ENCODE peak calls at places on chromosomes 4 and X, in four cellular contexts. One of them, this sample, is unnamed.

GRCh38 chr4:151205722-151206121 is 71.2 kb upstream of the PRSS48 start:
- DNase-seq in lower lobe of right lung: no peak
- DNase-seq in esophagus squamous epithelium: no peak
- DNase-seq in mesendoderm: no peak
- DNase-seq in this sample: no peak

GRCh38 chr4:113750734-113751133 is 10.8 kb downstream of the CAMK2D start:
- DNase-seq in mesendoderm: no peak
- DNase-seq in lower lobe of right lung: no peak
- DNase-seq in esophagus squamous epithelium: no peak
- DNase-seq in this sample: no peak

GRCh38 chr4:94634266-94634665 is 123.5 kb upstream of the BMPR1B start:
- DNase-seq in esophagus squamous epithelium: no peak
- DNase-seq in lower lobe of right lung: no peak
- DNase-seq in mesendoderm: no peak
- DNase-seq in this sample: no peak

GRCh38 chrX:46642145-46642544 is 68.6 kb downstream of the CHST7 start:
- DNase-seq in mesendoderm: peak; percentile 43
- DNase-seq in esophagus squamous epithelium: no peak
- DNase-seq in lower lobe of right lung: no peak
- DNase-seq in this sample: no peak

GRCh38 chrX:11266329-11266830 is 26.8 kb upstream of the AMELX start:
- DNase-seq in lower lobe of right lung: no peak
- DNase-seq in mesendoderm: no peak
- DNase-seq in esophagus squamous epithelium: no peak
- DNase-seq in this sample: no peak

GRCh38 chr4:23061431-23061830 is 368.7 kb downstream of the GBA3 start:
- DNase-seq in lower lobe of right lung: no peak
- DNase-seq in esophagus squamous epithelium: no peak
- DNase-seq in mesendoderm: no peak
- DNase-seq in this sample: no peak

GRCh38 chr4:155875878-155876277 is 9.8 kb upstream of the ASIC5 start:
- DNase-seq in mesendoderm: no peak
- DNase-seq in lower lobe of right lung: no peak
- DNase-seq in esophagus squamous epithelium: no peak
- DNase-seq in this sample: no peak

GRCh38 chr4:68808060-68808459 is 7.7 kb upstream of the UGT2B10 start:
- DNase-seq in esophagus squamous epithelium: no peak
- DNase-seq in mesendoderm: no peak
- DNase-seq in lower lobe of right lung: no peak
- DNase-seq in this sample: no peak

GRCh38 chrX:51420610-51421009 is 75.8 kb downstream of the NUDT11 start:
- DNase-seq in lower lobe of right lung: no peak
- DNase-seq in mesendoderm: peak; percentile 47
- DNase-seq in esophagus squamous epithelium: no peak
- DNase-seq in this sample: no peak

GRCh38 chr4:41331224-41331623 is 74.5 kb downstream of the UCHL1 start:
- DNase-seq in lower lobe of right lung: no peak
- DNase-seq in mesendoderm: no peak
- DNase-seq in esophagus squamous epithelium: no peak
- DNase-seq in this sample: no peak

GRCh38 chr4:71294301-71294700 is 44.5 kb upstream of the SLC4A4 start:
- DNase-seq in esophagus squamous epithelium: no peak
- DNase-seq in lower lobe of right lung: no peak
- DNase-seq in mesendoderm: no peak
- DNase-seq in this sample: no peak

DNA sequence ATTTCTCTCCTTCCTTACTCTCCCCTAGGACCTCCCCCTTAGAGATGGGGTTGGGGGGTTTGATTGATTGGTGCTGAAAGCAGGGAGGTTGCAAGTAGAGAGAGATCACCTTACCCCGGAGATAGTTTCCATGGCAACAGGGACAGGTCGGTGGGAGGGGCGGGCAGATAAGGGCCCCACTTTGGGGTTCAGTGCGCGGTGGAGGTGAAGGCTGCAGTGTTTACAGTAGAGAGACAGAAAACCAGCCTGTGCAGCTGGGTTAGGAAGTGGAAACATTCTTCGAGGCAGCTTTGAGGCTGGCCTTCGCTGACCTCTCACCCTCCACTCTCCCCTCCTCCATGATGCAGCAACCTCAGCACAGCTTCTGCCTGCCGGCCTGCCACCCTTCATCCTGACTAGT is 647.2 kb downstream of the BCOR start:
- DNase-seq in lower lobe of right lung: no peak
- DNase-seq in mesendoderm: no peak
- DNase-seq in esophagus squamous epithelium: no peak
- DNase-seq in this sample: no peak
- H3K27me3 ChIP-seq in lower lobe of right lung: no peaks in the 10 kb centered on the region
- H3K27me3 ChIP-seq in mesendoderm: no peaks in the 10 kb centered on the region
- H3K27me3 ChIP-seq in esophagus squamous epithelium: no peaks in the 10 kb centered on the region
- H3K27me3 ChIP-seq in this sample: no peaks in the 10 kb centered on the region

GRCh38 chr4:145177511-145177905 is 2.9 kb downstream of the OTUD4 start:
- DNase-seq in esophagus squamous epithelium: no peak
- DNase-seq in mesendoderm: peak; percentile 79
- DNase-seq in lower lobe of right lung: no peak
- DNase-seq in this sample: no peak

GRCh38 chr4:145178740-145179139 is 1.6 kb downstream of the OTUD4 start:
- DNase-seq in mesendoderm: no peak
- DNase-seq in esophagus squamous epithelium: no peak
- DNase-seq in lower lobe of right lung: no peak
- DNase-seq in this sample: no peak

GRCh38 chr4:145177906-145178538 is 2.4 kb downstream of the OTUD4 start:
- DNase-seq in mesendoderm: peak; percentile 41
- DNase-seq in lower lobe of right lung: no peak
- DNase-seq in esophagus squamous epithelium: no peak
- DNase-seq in this sample: no peak

GRCh38 chr4:145179201-145179860 is 1.1 kb downstream of the OTUD4 start:
- DNase-seq in mesendoderm: peak; percentile 54
- DNase-seq in lower lobe of right lung: peak; percentile 87
- DNase-seq in esophagus squamous epithelium: peak; percentile 10
- DNase-seq in this sample: peak; percentile 66

GRCh38 chr4:145176641-145177432 is 3.6 kb downstream of the OTUD4 start:
- DNase-seq in esophagus squamous epithelium: no peak
- DNase-seq in mesendoderm: no peak
- DNase-seq in lower lobe of right lung: no peak
- DNase-seq in this sample: no peak
- H3K36me3 ChIP-seq in esophagus squamous epithelium: peaks cover 25% of the 10 kb centered on the region
- H3K36me3 ChIP-seq in mesendoderm: peaks cover 2% of the 10 kb centered on the region
- H3K36me3 ChIP-seq in lower lobe of right lung: peaks cover 16% of the 10 kb centered on the region
- H3K36me3 ChIP-seq in this sample: peaks cover 19% of the 10 kb centered on the region

DNA sequence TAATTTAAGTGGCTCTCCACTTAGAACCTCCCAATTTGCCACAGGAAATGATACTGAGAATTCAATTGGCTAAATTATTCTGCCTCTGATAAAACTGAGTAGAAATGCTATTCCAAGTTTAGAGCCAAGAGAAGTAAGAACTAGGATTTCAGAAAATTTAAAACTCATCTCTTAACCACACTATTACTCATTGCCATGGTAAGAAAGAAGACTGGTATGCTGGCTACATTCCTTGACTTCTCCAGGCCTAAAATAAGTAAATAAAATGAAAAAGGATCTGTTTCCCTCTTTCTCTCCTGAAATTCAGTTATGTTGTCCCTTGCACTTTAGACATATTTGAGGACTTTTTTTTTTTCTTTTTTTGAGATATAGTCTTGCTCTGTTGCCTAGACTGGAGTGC is 23.3 kb downstream of the ZNF280C start:
- DNase-seq in lower lobe of right lung: no peak
- DNase-seq in esophagus squamous epithelium: no peak
- DNase-seq in mesendoderm: no peak
- DNase-seq in this sample: no peak
- H3K27me3 ChIP-seq in lower lobe of right lung: no peaks in the 10 kb centered on the region
- H3K27me3 ChIP-seq in esophagus squamous epithelium: no peaks in the 10 kb centered on the region
- H3K27me3 ChIP-seq in mesendoderm: no peaks in the 10 kb centered on the region
- H3K27me3 ChIP-seq in this sample: no peaks in the 10 kb centered on the region

GRCh38 chr4:6300359-6300758 is 30.7 kb downstream of the WFS1 start:
- DNase-seq in mesendoderm: no peak
- DNase-seq in lower lobe of right lung: no peak
- DNase-seq in esophagus squamous epithelium: no peak
- DNase-seq in this sample: no peak

GRCh38 chr4:6299875-6300274 is 30.2 kb downstream of the WFS1 start:
- DNase-seq in mesendoderm: no peak
- DNase-seq in esophagus squamous epithelium: no peak
- DNase-seq in lower lobe of right lung: no peak
- DNase-seq in this sample: no peak

GRCh38 chr4:6301732-6302442 is 32.2 kb downstream of the WFS1 start:
- DNase-seq in esophagus squamous epithelium: no peak
- DNase-seq in lower lobe of right lung: no peak
- DNase-seq in mesendoderm: no peak
- DNase-seq in this sample: no peak

GRCh38 chr4:6302869-6303268 is 33.2 kb downstream of the WFS1 start:
- DNase-seq in lower lobe of right lung: no peak
- DNase-seq in mesendoderm: no peak
- DNase-seq in esophagus squamous epithelium: no peak
- DNase-seq in this sample: no peak

GRCh38 chr4:6301051-6301731 is 31.5 kb downstream of the WFS1 start:
- DNase-seq in esophagus squamous epithelium: no peak
- DNase-seq in mesendoderm: no peak
- DNase-seq in lower lobe of right lung: no peak
- DNase-seq in this sample: no peak
- H3K36me3 ChIP-seq in esophagus squamous epithelium: peaks cover 45% of the 10 kb centered on the region
- H3K36me3 ChIP-seq in mesendoderm: peaks cover 2% of the 10 kb centered on the region
- H3K36me3 ChIP-seq in lower lobe of right lung: peaks cover 77% of the 10 kb centered on the region
- H3K36me3 ChIP-seq in this sample: no peaks in the 10 kb centered on the region

DNA sequence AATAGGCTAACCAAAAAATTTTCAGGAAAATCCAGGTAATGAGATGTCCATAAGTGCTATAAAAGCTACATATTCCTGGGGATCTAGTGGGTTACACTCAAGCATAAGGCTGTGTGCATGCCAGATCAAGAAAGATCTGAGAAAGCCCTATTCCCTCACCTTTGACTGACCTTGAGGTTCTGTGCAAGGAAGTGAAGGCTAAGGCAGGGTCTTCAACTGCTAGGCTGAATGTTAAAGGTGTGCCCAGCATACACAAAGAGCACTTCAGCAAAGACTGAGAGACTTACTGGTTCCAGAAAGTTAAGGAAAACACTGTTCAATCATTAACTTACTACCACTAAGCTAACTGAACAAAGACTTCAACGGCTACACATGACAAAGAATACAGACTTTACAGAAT is 269.7 kb downstream of the GPC3 start:
- DNase-seq in esophagus squamous epithelium: no peak
- DNase-seq in mesendoderm: no peak
- DNase-seq in lower lobe of right lung: no peak
- DNase-seq in this sample: no peak
- H3K27me3 ChIP-seq in esophagus squamous epithelium: no peaks in the 10 kb centered on the region
- H3K27me3 ChIP-seq in mesendoderm: no peaks in the 10 kb centered on the region
- H3K27me3 ChIP-seq in lower lobe of right lung: no peaks in the 10 kb centered on the region
- H3K27me3 ChIP-seq in this sample: no peaks in the 10 kb centered on the region

GRCh38 chr4:7063362-7063761 is 4.5 kb downstream of the GRPEL1 start:
- DNase-seq in mesendoderm: no peak
- DNase-seq in esophagus squamous epithelium: no peak
- DNase-seq in lower lobe of right lung: no peak
- DNase-seq in this sample: no peak
- H3K36me3 ChIP-seq in mesendoderm: peaks cover 13% of the 10 kb centered on the region
- H3K36me3 ChIP-seq in esophagus squamous epithelium: peaks cover 67% of the 10 kb centered on the region
- H3K36me3 ChIP-seq in lower lobe of right lung: peaks cover 67% of the 10 kb centered on the region
- H3K36me3 ChIP-seq in this sample: peaks cover 48% of the 10 kb centered on the region

DNA sequence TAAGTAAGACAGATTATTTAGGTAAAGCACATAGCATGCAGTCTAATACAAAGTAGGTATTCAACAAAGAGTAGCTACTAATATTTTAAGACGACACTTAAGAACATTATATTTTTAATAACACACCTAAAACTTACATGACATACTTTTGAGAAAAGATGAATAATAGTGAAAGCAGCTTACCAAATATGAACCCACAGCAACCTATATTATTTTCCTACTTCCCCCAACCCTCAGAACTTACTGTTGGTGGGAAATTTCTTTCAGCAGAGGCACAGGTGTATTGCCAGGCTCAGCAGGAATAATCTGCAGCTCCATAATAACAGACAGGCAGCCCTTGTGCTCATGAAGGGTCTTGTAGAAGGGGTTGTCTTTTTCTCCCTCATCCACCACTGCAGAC is 498.9 kb downstream of the GLUD2 start:
- DNase-seq in lower lobe of right lung: no peak
- DNase-seq in esophagus squamous epithelium: no peak
- DNase-seq in mesendoderm: no peak
- DNase-seq in this sample: no peak
- H3K27me3 ChIP-seq in lower lobe of right lung: no peaks in the 10 kb centered on the region
- H3K27me3 ChIP-seq in esophagus squamous epithelium: no peaks in the 10 kb centered on the region
- H3K27me3 ChIP-seq in mesendoderm: no peaks in the 10 kb centered on the region
- H3K27me3 ChIP-seq in this sample: no peaks in the 10 kb centered on the region

GRCh38 chr4:88037936-88038335 is 30.5 kb downstream of the PKD2 start:
- DNase-seq in mesendoderm: no peak
- DNase-seq in esophagus squamous epithelium: no peak
- DNase-seq in lower lobe of right lung: no peak
- DNase-seq in this sample: no peak

GRCh38 chr4:88043586-88044340 is 36.3 kb downstream of the PKD2 start:
- DNase-seq in esophagus squamous epithelium: no peak
- DNase-seq in mesendoderm: no peak
- DNase-seq in lower lobe of right lung: no peak
- DNase-seq in this sample: no peak

GRCh38 chr4:88040707-88041106 is 33.3 kb downstream of the PKD2 start:
- DNase-seq in mesendoderm: no peak
- DNase-seq in esophagus squamous epithelium: no peak
- DNase-seq in lower lobe of right lung: no peak
- DNase-seq in this sample: no peak

GRCh38 chr4:88041626-88042025 is 34.2 kb downstream of the PKD2 start:
- DNase-seq in mesendoderm: no peak
- DNase-seq in lower lobe of right lung: no peak
- DNase-seq in esophagus squamous epithelium: no peak
- DNase-seq in this sample: no peak

GRCh38 chr4:88043001-88043400 is 35.6 kb downstream of the PKD2 start:
- DNase-seq in mesendoderm: no peak
- DNase-seq in lower lobe of right lung: no peak
- DNase-seq in esophagus squamous epithelium: no peak
- DNase-seq in this sample: no peak
- H3K36me3 ChIP-seq in mesendoderm: peaks cover 20% of the 10 kb centered on the region
- H3K36me3 ChIP-seq in lower lobe of right lung: peaks cover 97% of the 10 kb centered on the region
- H3K36me3 ChIP-seq in esophagus squamous epithelium: peaks cover 100% of the 10 kb centered on the region
- H3K36me3 ChIP-seq in this sample: peaks cover 13% of the 10 kb centered on the region

This sample was measured in MG63.